ENCODE peak calls at places on chromosomes 6 and 20, in four cellular contexts. P is K562, J is A549, H is IMR-90. Z is an unnamed sample.

GRCh38 chr6:43734294-43734665 is 35.7 kb upstream of the VEGFA start:
- DNase-seq in H (no peak), P (no peak), J (no peak), Z (no peak)

GRCh38 chr20:294602-295001 is 2.8 kb upstream of the ZCCHC3 start:
- DNase-seq in J (no peak), P (no peak), H (no peak), Z (no peak)

GRCh38 chr6:36198986-36199385 is 2.4 kb downstream of the BRPF3 start:
- DNase-seq in P (no peak), H (no peak), J (no peak), Z (no peak)

GRCh38 chr20:36272547-36273220 is 33.5 kb upstream of the DLGAP4 start:
- DNase-seq in P (no peak), H (no peak), J (no peak), Z (no peak)

GRCh38 chr20:20956586-20956985 is 149.6 kb downstream of the LINC00237 start:
- DNase-seq in P (no peak), H (no peak), J (no peak), Z (no peak)

GRCh38 chr20:5316188-5317158 is at the start of gene PROKR2:
- DNase-seq in J (no peak), P (no peak), H (no peak), Z (no peak)

GRCh38 chr20:2051920-2052319 is 49.7 kb upstream of the STK35 start:
- DNase-seq in P (no peak), H (no peak), J (peak), Z (no peak)

GRCh38 chr6:167550936-167551633 is 226.2 kb downstream of the TTLL2 start:
- DNase-seq in P (no peak), H (no peak), J (no peak), Z (no peak)

GRCh38 chr20:57654998-57655811 is 35.0 kb upstream of the ZBP1 start:
- DNase-seq in J (no peak), H (no peak), P (peak), Z (no peak)

GRCh38 chr20:53782612-53783246 is 189.1 kb upstream of the ZNF217 start:
- DNase-seq in J (no peak), H (no peak), P (no peak), Z (no peak)

GRCh38 chr6:9205645-9206044 is 770.3 kb upstream of the SLC35B3 start:
- DNase-seq in P (no peak), J (no peak), H (no peak), Z (no peak)

GRCh38 chr20:38308047-38308438 is 4.1 kb downstream of the BPI start:
- DNase-seq in P (no peak), H (peak), J (no peak), Z (no peak)

GRCh38 chr20:38706482-38706881 is 17.8 kb upstream of the SLC32A1 start:
- DNase-seq in P (no peak), H (no peak), J (no peak), Z (no peak)

GRCh38 chr6:44022296-44022661 is 105.0 kb downstream of the MRPL14 start:
- DNase-seq in J (no peak), H (peak), P (no peak), Z (no peak)

GRCh38 chr6:4564746-4565145 is 211.5 kb upstream of the CDYL start:
- DNase-seq in J (no peak), H (no peak), P (no peak), Z (no peak)

GRCh38 chr6:36853325-36853724 is 14.1 kb upstream of the CPNE5 start:
- DNase-seq in P (no peak), J (no peak), H (peak), Z (no peak)

GRCh38 chr6:29419516-29419915 is 4.8 kb downstream of the OR12D1 start:
- DNase-seq in P (no peak), J (no peak), H (no peak), Z (no peak)

GRCh38 chr6:149212892-149213786 is 104.4 kb upstream of the TAB2 start:
- DNase-seq in H (no peak), J (no peak), P (no peak), Z (no peak)

GRCh38 chr6:79646006-79646405 is 14.9 kb downstream of the SH3BGRL2 start:
- DNase-seq in H (no peak), P (peak), J (no peak), Z (no peak)

GRCh38 chr6:34039943-34040342 is 105.9 kb downstream of the GRM4 start:
- DNase-seq in H (no peak), P (peak), J (no peak), Z (no peak)

GRCh38 chr6:75524322-75524972 is 30.8 kb upstream of the FILIP1 start:
- DNase-seq in J (peak), P (no peak), H (peak), Z (no peak)

GRCh38 chr6:150254671-150255228 is 111.9 kb downstream of the PPP1R14C start:
- DNase-seq in H (peak), J (no peak), P (peak), Z (no peak)

GRCh38 chr6:2396856-2397640 is 151.6 kb upstream of the GMDS start:
- DNase-seq in P (no peak), H (peak), J (no peak), Z (no peak)

GRCh38 chr6:164185342-164185920 is 770.9 kb downstream of the QKI start:
- DNase-seq in J (no peak), P (no peak), H (no peak), Z (no peak)

GRCh38 chr6:44377484-44377883 is 10.0 kb upstream of the CDC5L start:
- DNase-seq in H (no peak), J (no peak), P (no peak), Z (no peak)

GRCh38 chr6:148021715-148022114 is 320.9 kb upstream of the SASH1 start:
- DNase-seq in J (no peak), H (no peak), P (no peak), Z (no peak)

GRCh38 chr6:50845499-50846108 is 26.9 kb downstream of the TFAP2B start:
- DNase-seq in P (no peak), J (no peak), H (no peak), Z (no peak)

GRCh38 chr20:54208492-54209044 is 681 bp downstream of the PFDN4 start:
- DNase-seq in H (peak), J (peak), P (peak), Z (no peak)

GRCh38 chr6:90284236-90284744 is 12.4 kb downstream of the BACH2 start:
- DNase-seq in P (peak), H (peak), J (peak), Z (no peak)

DNA sequence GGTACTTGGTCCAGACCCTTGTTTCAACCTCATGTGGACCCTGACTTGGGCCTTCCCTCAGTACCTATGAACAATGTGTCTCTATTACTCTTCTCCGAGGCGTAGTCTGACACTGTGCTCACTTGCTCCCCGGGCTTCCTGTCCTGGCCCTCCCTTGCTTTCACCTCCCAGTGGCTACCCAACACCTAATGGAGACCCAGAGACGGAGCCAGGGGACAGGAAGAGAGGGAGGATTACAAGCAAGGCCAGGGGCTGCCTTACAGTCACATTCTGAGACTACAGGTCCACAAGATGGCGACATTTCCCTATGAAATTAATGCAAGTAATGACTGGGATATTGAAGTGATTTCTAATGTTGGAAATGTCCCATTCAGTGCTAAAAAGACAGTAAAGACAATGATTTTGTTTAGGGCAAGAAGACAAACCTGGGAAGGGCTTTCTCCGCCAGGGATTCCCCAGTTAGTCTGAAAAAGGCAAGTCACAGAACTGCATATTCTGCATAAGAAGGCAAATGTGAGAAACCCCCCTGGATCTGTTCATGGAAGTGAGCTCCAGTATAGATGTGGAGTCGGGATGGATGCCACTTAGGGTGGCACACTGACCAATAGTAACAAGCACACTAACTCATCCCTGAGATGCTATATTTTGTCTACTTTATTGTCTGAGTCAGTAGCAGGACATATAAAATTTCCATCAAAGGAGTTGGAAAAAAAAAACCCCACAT is 44.0 kb upstream of the ZBTB24 start:
- DNase-seq in P (peak), J (peak), H (peak), Z (peak)
- TF ChIP-seq ELK1 in P (no peak), J (no peak), H (no peak), Z (no peak)

GRCh38 chr20:45157977-45158376 is 16.7 kb upstream of the PI3 start:
- DNase-seq in P (no peak), J (peak), H (peak), Z (no peak)
- TF ChIP-seq ELK1 in P (no peak), J (no peak), H (no peak), Z (no peak)

GRCh38 chr6:107819217-107819616 is 4.9 kb downstream of the SCML4 start:
- DNase-seq in H (no peak), J (no peak), P (no peak), Z (no peak)

GRCh38 chr6:107817784-107818183 is 6.3 kb downstream of the SCML4 start:
- DNase-seq in H (no peak), P (no peak), J (no peak), Z (no peak)

GRCh38 chr6:107815846-107816245 is 8.3 kb downstream of the SCML4 start:
- DNase-seq in P (no peak), H (no peak), J (no peak), Z (no peak)

GRCh38 chr6:107818272-107818671 is 5.8 kb downstream of the SCML4 start:
- DNase-seq in P (no peak), J (no peak), H (no peak), Z (no peak)

DNA sequence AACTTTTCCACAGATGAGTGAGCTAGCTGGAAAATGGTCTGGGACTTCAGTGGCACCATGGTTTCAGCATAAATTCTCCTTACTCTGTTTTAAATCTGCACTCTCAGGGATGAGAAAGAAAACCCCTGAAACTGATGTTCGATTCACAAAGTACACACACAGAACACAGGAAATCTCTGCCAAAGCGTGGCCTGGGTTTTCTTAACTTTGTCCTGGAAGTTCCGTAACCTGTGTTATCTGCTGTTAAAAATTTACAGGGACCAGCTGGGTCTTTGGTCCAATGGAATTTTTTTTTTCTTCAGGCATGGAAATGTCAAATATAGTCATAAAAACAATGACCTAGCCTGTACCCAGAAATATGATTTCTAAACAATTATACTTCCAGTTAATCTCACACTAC is 7.3 kb downstream of the SCML4 start:
- DNase-seq in H (no peak), J (no peak), P (no peak), Z (no peak)
- TF ChIP-seq ELK1 in H (no peak), J (no peak), P (no peak), Z (no peak)

DNA sequence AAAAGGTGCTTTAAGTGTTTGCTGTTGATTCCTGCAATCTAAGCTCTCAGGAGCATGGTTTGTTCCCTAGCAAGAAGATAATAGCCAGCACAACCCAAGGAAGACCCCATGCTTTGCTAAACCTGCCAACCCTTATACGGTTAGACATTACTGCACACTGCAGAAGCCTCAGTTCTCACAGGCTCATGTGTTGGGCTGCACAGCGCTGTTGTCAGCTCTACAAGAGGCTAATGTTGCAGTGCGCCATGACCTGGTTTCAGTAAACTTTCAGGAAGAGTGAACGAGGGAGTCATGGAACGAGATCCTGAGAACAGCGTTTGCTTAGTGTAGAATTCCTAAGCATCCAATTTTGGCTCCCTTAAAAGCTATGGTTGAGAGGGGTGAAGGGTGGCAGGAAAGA is 218.5 kb downstream of the ARHGAP18 start:
- DNase-seq in H (peak), P (no peak), J (no peak), Z (no peak)
- TF ChIP-seq ELK1 in H (no peak), P (no peak), J (no peak), Z (no peak)

DNA sequence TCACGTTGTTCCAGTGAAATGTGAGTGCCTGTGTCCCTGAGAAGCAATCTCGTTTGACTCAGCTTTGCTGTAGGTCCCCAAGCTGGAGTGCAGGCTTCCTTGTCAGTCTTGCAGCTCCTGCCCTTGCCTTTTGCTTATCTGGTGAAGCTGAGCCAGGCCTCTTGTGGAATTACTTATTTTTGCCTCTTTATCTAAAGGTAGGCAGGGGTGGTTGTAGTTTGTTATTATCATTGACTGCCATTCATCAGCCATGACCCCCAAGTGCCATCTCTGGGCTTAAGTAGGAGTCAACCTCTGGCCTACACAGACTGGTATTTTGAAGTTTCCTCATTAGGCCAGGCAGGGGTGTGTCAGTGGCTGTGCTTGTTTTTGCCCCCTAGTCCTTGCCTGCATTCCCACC is 2.1 kb downstream of the TMEM14B start:
- DNase-seq in P (peak), H (no peak), J (no peak), Z (no peak)
- TF ChIP-seq ELK1 in P (no peak), H (no peak), J (no peak), Z (no peak)

GRCh38 chr6:110357298-110357695 is 852 bp downstream of the METTL24 start:
- DNase-seq in J (no peak), H (no peak), P (no peak), Z (no peak)
- TF ChIP-seq ELK1 in J (no peak), H (no peak), P (no peak), Z (no peak)

DNA sequence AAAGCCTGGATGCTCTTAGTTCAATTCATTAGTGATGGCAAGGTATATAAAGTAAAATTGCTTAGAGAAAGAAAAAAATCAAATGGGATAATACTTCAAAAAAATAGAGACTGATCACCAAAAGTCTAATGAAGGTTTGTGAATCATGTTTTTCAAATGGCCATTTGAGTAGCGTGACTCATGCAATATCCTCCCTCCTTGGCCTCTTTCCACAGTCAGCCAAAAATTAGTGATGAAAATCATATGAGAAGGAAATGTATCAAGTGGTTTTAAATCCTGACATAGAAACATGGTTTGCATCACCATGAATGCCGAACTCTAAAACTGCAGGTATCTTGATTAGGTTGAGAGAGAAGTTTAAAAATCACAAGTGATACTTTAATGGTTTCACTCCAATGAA is 1.2 kb upstream of the COL19A1 start:
- DNase-seq in P (no peak), J (no peak), H (peak), Z (no peak)
- TF ChIP-seq ELK1 in P (no peak), J (no peak), H (no peak), Z (no peak)

DNA sequence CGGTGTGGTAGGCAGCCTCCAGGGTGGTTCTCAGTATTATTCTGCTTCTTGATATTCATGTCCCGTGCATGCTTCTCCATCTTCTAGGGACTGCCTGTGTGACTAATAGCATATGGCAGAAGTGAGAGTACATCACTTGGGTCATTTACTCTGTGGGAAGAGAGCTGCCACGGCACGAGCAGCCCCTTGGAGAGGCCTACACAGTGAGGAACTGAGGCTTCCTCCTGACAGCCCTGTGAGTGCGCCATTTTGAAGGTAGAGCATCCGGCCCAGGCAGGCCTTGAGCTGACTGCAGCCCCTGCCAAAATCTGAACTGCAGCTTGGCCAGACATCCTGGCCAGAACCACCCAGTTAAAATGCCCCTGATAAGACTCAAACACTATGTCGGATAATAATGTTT is 17.3 kb upstream of the MCUR1 start:
- DNase-seq in J (no peak), P (no peak), H (no peak), Z (no peak)
- TF ChIP-seq ELK1 in J (no peak), P (no peak), H (no peak), Z (no peak)

GRCh38 chr6:71446084-71446869 is 157.7 kb downstream of the OGFRL1 start:
- DNase-seq in P (no peak), H (no peak), J (no peak), Z (peak)
- TF ChIP-seq ELK1 in P (no peak), H (no peak), J (no peak), Z (no peak)

GRCh38 chr6:73528897-73529296 is 8.1 kb upstream of the EEF1A1 start:
- DNase-seq in H (no peak), P (peak), J (no peak), Z (no peak)
- TF ChIP-seq ELK1 in H (no peak), P (no peak), J (no peak), Z (no peak)

Z was measured in GM12878.